ENCODE peak calls at places on chromosomes 2 and 18, in ten cellular contexts. L is left ventricle myocardium inferior, W is A549, P is sigmoid colon, K is GM12878, N is aorta, I is hepatocyte, R is cardiac muscle cell, G is lower lobe of right lung, M is OCI-LY7. H is an unnamed sample.

GRCh38 chr2:147549054-147549453 is 295.8 kb upstream of the ACVR2A start:
- DNase-seq in L (no peak), W (no peak), P (no peak), K (no peak), N (no peak), I (no peak), R (no peak), G (no peak), M (no peak), H (no peak)

GRCh38 chr2:121093735-121094520 is 191.1 kb downstream of the TFCP2L1 start:
- DNase-seq in L (no peak), W (no peak), P (peak; percentile 48), K (no peak), N (no peak), I (no peak), R (no peak), G (no peak), M (no peak), H (peak; percentile 16)

GRCh38 chr2:20040489-20041172 is 10.8 kb downstream of the LAPTM4A start:
- DNase-seq in L (no peak), W (no peak), P (no peak), K (no peak), N (no peak), I (no peak), R (no peak), G (no peak), M (no peak), H (no peak)

GRCh38 chr2:138121769-138122661 is 157.7 kb downstream of the HNMT start:
- DNase-seq in L (no peak), W (no peak), P (no peak), K (no peak), N (no peak), I (peak; percentile 73), R (no peak), G (no peak), M (no peak), H (no peak)

GRCh38 chr18:25650201-25650941 is 298.4 kb upstream of the ZNF521 start:
- DNase-seq in L (no peak), W (no peak), P (no peak), K (no peak), N (no peak), I (no peak), R (peak; percentile 30), G (no peak), M (no peak), H (peak; percentile 76)

GRCh38 chr2:237627463-237628321 is at the start of gene LRRFIP1:
- DNase-seq in L (peak; percentile 57), W (no peak), P (peak; percentile 72), K (no peak), N (no peak), I (peak; percentile 66), R (peak; percentile 79), G (no peak), M (no peak), H (peak; percentile 80)

GRCh38 chr2:207153266-207153990 is 12.3 kb downstream of the KLF7 start:
- DNase-seq in L (no peak), W (no peak), P (no peak), K (no peak), N (no peak), I (no peak), R (no peak), G (no peak), M (no peak), H (no peak)

GRCh38 chr2:33069894-33070651 is 123.3 kb downstream of the LTBP1 start:
- DNase-seq in L (no peak), W (peak; percentile 97), P (peak; percentile 75), K (no peak), N (peak; percentile 85), I (peak; percentile 62), R (no peak), G (no peak), M (no peak), H (peak; percentile 95)

GRCh38 chr2:150781142-150781541 is 293.7 kb upstream of the RND3 start:
- DNase-seq in L (no peak), W (no peak), P (no peak), K (no peak), N (no peak), I (no peak), R (no peak), G (no peak), M (no peak), H (no peak)

GRCh38 chr2:207394812-207395534 is 134.8 kb upstream of the CREB1 start:
- DNase-seq in L (no peak), W (peak; percentile 94), P (no peak), K (no peak), N (peak; percentile 55), I (peak; percentile 27), R (peak; percentile 38), G (no peak), M (no peak), H (peak; percentile 67)

GRCh38 chr2:60544059-60544458 is 9.4 kb downstream of the BCL11A start:
- DNase-seq in L (no peak), W (no peak), P (peak; percentile 78), K (no peak), N (no peak), I (no peak), R (no peak), G (no peak), M (no peak), H (no peak)

GRCh38 chr18:45275367-45276113 is 339.7 kb upstream of the SLC14A2 start:
- DNase-seq in L (no peak), W (peak; percentile 11), P (no peak), K (no peak), N (no peak), I (peak; percentile 22), R (peak; percentile 29), G (no peak), M (peak; percentile 19), H (peak; percentile 46)

GRCh38 chr2:234679766-234680687 is 183.1 kb upstream of the ARL4C start:
- DNase-seq in L (peak; percentile 60), W (peak; percentile 91), P (peak; percentile 89), K (no peak), N (peak; percentile 88), I (peak; percentile 66), R (no peak), G (no peak), M (no peak), H (peak; percentile 88)

GRCh38 chr18:9086015-9086414 is 16.5 kb upstream of the NDUFV2 start:
- DNase-seq in L (no peak), W (no peak), P (no peak), K (no peak), N (no peak), I (no peak), R (no peak), G (no peak), M (no peak), H (no peak)
- H3K4me1 ChIP-seq in L (no peaks in the 10 kb centered on the region), W (no peaks in the 10 kb centered on the region), P (no peaks in the 10 kb centered on the region), K (peaks cover 11% of the 10 kb centered on the region), N (no peaks in the 10 kb centered on the region), I (no peaks in the 10 kb centered on the region), R (no peaks in the 10 kb centered on the region), G (peaks cover 29% of the 10 kb centered on the region), M (peaks cover 18% of the 10 kb centered on the region), H (no peaks in the 10 kb centered on the region)

GRCh38 chr2:52775674-52776073 is 991.9 kb upstream of the CHAC2 start:
- DNase-seq in L (no peak), W (no peak), P (no peak), K (no peak), N (no peak), I (no peak), R (no peak), G (no peak), M (no peak), H (peak; percentile 2)

GRCh38 chr2:52776571-52776970 is 991.0 kb upstream of the CHAC2 start:
- DNase-seq in L (no peak), W (no peak), P (no peak), K (no peak), N (no peak), I (no peak), R (no peak), G (no peak), M (no peak), H (no peak)

GRCh38 chr2:52779446-52779845 is 988.2 kb upstream of the CHAC2 start:
- DNase-seq in L (no peak), W (no peak), P (no peak), K (no peak), N (no peak), I (no peak), R (no peak), G (no peak), M (no peak), H (no peak)
- H3K9me3 ChIP-seq in L (no peaks in the 10 kb centered on the region), W (no peaks in the 10 kb centered on the region), P (no peaks in the 10 kb centered on the region), K (no peaks in the 10 kb centered on the region), N (no peaks in the 10 kb centered on the region), I (no peaks in the 10 kb centered on the region), R (no peaks in the 10 kb centered on the region), G (no peaks in the 10 kb centered on the region), M (no peaks in the 10 kb centered on the region), H (peaks cover 3% of the 10 kb centered on the region)

GRCh38 chr18:334575-335132 is 66.8 kb upstream of the THOC1 start:
- DNase-seq in L (no peak), W (no peak), P (no peak), K (no peak), N (no peak), I (no peak), R (no peak), G (no peak), M (no peak), H (no peak)

GRCh38 chr18:332721-333513 is 65.1 kb upstream of the THOC1 start:
- DNase-seq in L (peak; percentile 65), W (no peak), P (peak; percentile 86), K (no peak), N (peak; percentile 55), I (no peak), R (no peak), G (no peak), M (no peak), H (no peak)

GRCh38 chr18:332007-332406 is 64.2 kb upstream of the THOC1 start:
- DNase-seq in L (peak; percentile 20), W (no peak), P (no peak), K (no peak), N (peak; percentile 65), I (no peak), R (no peak), G (peak; percentile 69), M (no peak), H (no peak)

GRCh38 chr18:328928-329327 is 61.1 kb upstream of the THOC1 start:
- DNase-seq in L (no peak), W (no peak), P (no peak), K (no peak), N (no peak), I (no peak), R (no peak), G (no peak), M (no peak), H (no peak)

DNA sequence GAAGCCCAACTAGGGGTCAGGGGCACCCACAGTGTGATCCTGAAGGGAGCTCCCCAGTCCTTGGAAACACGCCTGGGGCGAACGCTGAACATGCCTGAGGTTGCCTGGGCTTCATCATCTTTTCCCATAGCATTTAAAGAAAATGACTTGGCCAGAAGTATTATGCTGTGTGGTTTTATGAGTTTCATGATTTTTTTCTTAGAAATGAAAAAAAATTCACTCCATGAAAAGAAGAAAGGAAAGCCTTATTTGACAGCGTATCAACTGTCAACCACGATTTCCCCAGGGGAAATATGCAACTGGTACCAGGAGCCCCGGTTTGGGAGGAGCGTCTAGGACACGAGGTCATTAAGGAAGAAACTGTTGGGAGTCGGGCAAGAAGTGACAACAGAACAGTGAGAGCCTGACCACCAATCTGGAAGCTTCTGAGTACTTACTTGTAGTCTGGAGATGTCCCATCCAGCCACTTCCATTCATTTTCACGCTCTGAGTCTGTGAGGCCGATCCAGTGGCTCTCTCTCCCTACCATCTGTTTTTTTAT is 63.5 kb upstream of the THOC1 start:
- DNase-seq in L (no peak), W (no peak), P (no peak), K (no peak), N (no peak), I (no peak), R (no peak), G (no peak), M (no peak), H (no peak)
- H3K4me1 ChIP-seq in L (peaks cover 27% of the 10 kb centered on the region), W (no peaks in the 10 kb centered on the region), P (peaks cover 28% of the 10 kb centered on the region), K (no peaks in the 10 kb centered on the region), N (no peaks in the 10 kb centered on the region), I (peaks cover 19% of the 10 kb centered on the region), R (peaks cover 8% of the 10 kb centered on the region), G (peaks cover 26% of the 10 kb centered on the region), M (no peaks in the 10 kb centered on the region), H (peaks cover 13% of the 10 kb centered on the region)

GRCh38 chr2:51213826-51214225 is 181.9 kb upstream of the NRXN1 start:
- DNase-seq in L (no peak), W (no peak), P (no peak), K (no peak), N (no peak), I (no peak), R (no peak), G (no peak), M (no peak), H (no peak)
- H3K9me3 ChIP-seq in L (no peaks in the 10 kb centered on the region), W (no peaks in the 10 kb centered on the region), P (no peaks in the 10 kb centered on the region), K (no peaks in the 10 kb centered on the region), N (peaks cover 2% of the 10 kb centered on the region), I (no peaks in the 10 kb centered on the region), R (no peaks in the 10 kb centered on the region), G (no peaks in the 10 kb centered on the region), M (no peaks in the 10 kb centered on the region), H (no peaks in the 10 kb centered on the region)